ENCODE peak calls at places on chromosome 12, in four cellular contexts. One of them, this sample, is unnamed.

GRCh38 chr12:57549909-57550627 is at the start of gene KIF5A:
- DNase-seq in upper lobe of right lung: peak
- DNase-seq in left cardiac atrium: no peak
- DNase-seq in GM20000: peak
- DNase-seq in this sample: no peak

GRCh38 chr12:12273291-12273957 is 6.6 kb upstream of the LRP6 start:
- DNase-seq in upper lobe of right lung: no peak
- DNase-seq in GM20000: no peak
- DNase-seq in left cardiac atrium: no peak
- DNase-seq in this sample: no peak

GRCh38 chr12:131218291-131219172 is 264.8 kb downstream of the ADGRD1 start:
- DNase-seq in upper lobe of right lung: no peak
- DNase-seq in GM20000: peak
- DNase-seq in left cardiac atrium: no peak
- DNase-seq in this sample: no peak

GRCh38 chr12:62260733-62261683 is 804 bp downstream of the USP15 start:
- DNase-seq in GM20000: peak
- DNase-seq in upper lobe of right lung: no peak
- DNase-seq in left cardiac atrium: no peak
- DNase-seq in this sample: no peak

GRCh38 chr12:93042283-93042682 is 113.2 kb upstream of the EEA1 start:
- DNase-seq in GM20000: no peak
- DNase-seq in upper lobe of right lung: no peak
- DNase-seq in left cardiac atrium: no peak
- DNase-seq in this sample: no peak

GRCh38 chr12:3381059-3382047 is 109.7 kb upstream of the PRMT8 start:
- DNase-seq in GM20000: no peak
- DNase-seq in upper lobe of right lung: no peak
- DNase-seq in left cardiac atrium: no peak
- DNase-seq in this sample: no peak

GRCh38 chr12:57386187-57386720 is 44.6 kb downstream of the R3HDM2 start:
- DNase-seq in left cardiac atrium: no peak
- DNase-seq in upper lobe of right lung: no peak
- DNase-seq in GM20000: no peak
- DNase-seq in this sample: no peak

GRCh38 chr12:44930972-44931600 is 55.0 kb upstream of the NELL2 start:
- DNase-seq in upper lobe of right lung: no peak
- DNase-seq in GM20000: peak
- DNase-seq in left cardiac atrium: no peak
- DNase-seq in this sample: no peak

GRCh38 chr12:2855546-2855945 is 1.3 kb downstream of the TEX52 start:
- DNase-seq in GM20000: no peak
- DNase-seq in upper lobe of right lung: no peak
- DNase-seq in left cardiac atrium: no peak
- DNase-seq in this sample: peak

GRCh38 chr12:22353615-22354325 is 19.3 kb upstream of the ST8SIA1 start:
- DNase-seq in upper lobe of right lung: no peak
- DNase-seq in GM20000: no peak
- DNase-seq in left cardiac atrium: no peak
- DNase-seq in this sample: no peak

GRCh38 chr12:116639765-116640164 is 80.6 kb downstream of the MAP1LC3B2 start:
- DNase-seq in GM20000: no peak
- DNase-seq in left cardiac atrium: no peak
- DNase-seq in upper lobe of right lung: no peak
- DNase-seq in this sample: no peak

GRCh38 chr12:32270818-32271710 is 128.3 kb upstream of the FGD4 start:
- DNase-seq in upper lobe of right lung: no peak
- DNase-seq in left cardiac atrium: no peak
- DNase-seq in GM20000: no peak
- DNase-seq in this sample: no peak

GRCh38 chr12:68534108-68534507 is 76.6 kb upstream of the RAP1B start:
- DNase-seq in GM20000: no peak
- DNase-seq in left cardiac atrium: no peak
- DNase-seq in upper lobe of right lung: no peak
- DNase-seq in this sample: no peak

GRCh38 chr12:6235499-6235898 is 35.3 kb downstream of the CD9 start:
- DNase-seq in upper lobe of right lung: peak
- DNase-seq in left cardiac atrium: no peak
- DNase-seq in GM20000: no peak
- DNase-seq in this sample: no peak

GRCh38 chr12:104641862-104642261 is 185.1 kb downstream of the CHST11 start:
- DNase-seq in left cardiac atrium: no peak
- DNase-seq in GM20000: peak
- DNase-seq in upper lobe of right lung: no peak
- DNase-seq in this sample: no peak

GRCh38 chr12:124469193-124469888 is 98.1 kb downstream of the NCOR2 start:
- DNase-seq in left cardiac atrium: no peak
- DNase-seq in GM20000: no peak
- DNase-seq in upper lobe of right lung: no peak
- DNase-seq in this sample: peak